ENCODE peak calls at places on chromosomes 6 and 20, in four cellular contexts. F, Y, R and V are unnamed samples.

GRCh38 chr6:110446405-110446804 is 30.0 kb downstream of the SLC22A16 start:
- DNase-seq in R (no peak), F (no peak), Y (no peak), V (no peak)

GRCh38 chr20:45905505-45906079 is 6.4 kb downstream of the PLTP start:
- DNase-seq in R (no peak), F (no peak), Y (peak; percentile 87), V (no peak)

GRCh38 chr20:48478806-48479550 is 348.8 kb downstream of the PREX1 start:
- DNase-seq in R (no peak), F (no peak), Y (no peak), V (no peak)

GRCh38 chr20:56347628-56348305 is 11.0 kb upstream of the FAM210B start:
- DNase-seq in Y (no peak), R (no peak), F (no peak), V (no peak)

GRCh38 chr6:155013457-155013876 is 18.4 kb downstream of the TIAM2 start:
- DNase-seq in F (no peak), Y (no peak), R (no peak), V (no peak)

GRCh38 chr6:107185570-107185969 is 70.3 kb upstream of the BEND3 start:
- DNase-seq in Y (peak; percentile 6), R (no peak), F (no peak), V (no peak)

GRCh38 chr20:17808357-17808756 is 108.6 kb downstream of the BANF2 start:
- DNase-seq in R (no peak), Y (peak; percentile 25), F (peak; percentile 52), V (no peak)

GRCh38 chr6:119612176-119612870 is 262.8 kb upstream of the MAN1A1 start:
- DNase-seq in F (no peak), Y (peak; percentile 18), R (no peak), V (no peak)

GRCh38 chr6:52529311-52529710 is 47.5 kb downstream of the TRAM2 start:
- DNase-seq in Y (no peak), R (no peak), F (no peak), V (no peak)

GRCh38 chr6:109182590-109182989 is 87.3 kb downstream of the CEP57L1 start:
- DNase-seq in R (no peak), F (peak; percentile 15), Y (no peak), V (no peak)

GRCh38 chr20:22932236-22932635 is 102.9 kb upstream of the SSTR4 start:
- DNase-seq in R (no peak), Y (no peak), F (no peak), V (no peak)

GRCh38 chr6:135411339-135411738 is 86.2 kb downstream of the AHI1 start:
- DNase-seq in F (no peak), R (no peak), Y (no peak), V (no peak)
- TF ChIP-seq CTCF in F (no peak), R (no peak), Y (no peak), V (no peak)

DNA sequence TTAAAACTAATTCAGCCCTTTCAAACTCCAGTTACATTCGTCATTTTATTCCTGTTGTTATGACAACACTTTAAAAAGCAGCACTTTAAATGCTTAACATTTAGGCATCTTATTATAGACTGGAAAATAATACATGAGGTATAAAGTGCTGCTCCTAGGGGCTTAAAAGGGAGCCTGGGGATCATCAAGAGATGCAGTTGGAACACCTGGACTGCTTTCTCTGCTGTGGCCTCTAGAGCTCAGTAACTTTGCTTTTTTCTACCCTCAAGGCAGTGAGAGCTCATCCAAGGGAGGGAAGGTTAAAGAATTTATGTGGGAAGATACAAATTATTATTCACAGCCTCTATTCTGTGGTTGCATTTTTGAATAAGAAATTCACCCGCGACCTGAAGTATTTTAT is 46.8 kb downstream of the RIPOR2 start:
- DNase-seq in Y (no peak), F (no peak), R (no peak), V (no peak)
- TF ChIP-seq CTCF in Y (no peak), F (no peak), R (no peak), V (no peak)

DNA sequence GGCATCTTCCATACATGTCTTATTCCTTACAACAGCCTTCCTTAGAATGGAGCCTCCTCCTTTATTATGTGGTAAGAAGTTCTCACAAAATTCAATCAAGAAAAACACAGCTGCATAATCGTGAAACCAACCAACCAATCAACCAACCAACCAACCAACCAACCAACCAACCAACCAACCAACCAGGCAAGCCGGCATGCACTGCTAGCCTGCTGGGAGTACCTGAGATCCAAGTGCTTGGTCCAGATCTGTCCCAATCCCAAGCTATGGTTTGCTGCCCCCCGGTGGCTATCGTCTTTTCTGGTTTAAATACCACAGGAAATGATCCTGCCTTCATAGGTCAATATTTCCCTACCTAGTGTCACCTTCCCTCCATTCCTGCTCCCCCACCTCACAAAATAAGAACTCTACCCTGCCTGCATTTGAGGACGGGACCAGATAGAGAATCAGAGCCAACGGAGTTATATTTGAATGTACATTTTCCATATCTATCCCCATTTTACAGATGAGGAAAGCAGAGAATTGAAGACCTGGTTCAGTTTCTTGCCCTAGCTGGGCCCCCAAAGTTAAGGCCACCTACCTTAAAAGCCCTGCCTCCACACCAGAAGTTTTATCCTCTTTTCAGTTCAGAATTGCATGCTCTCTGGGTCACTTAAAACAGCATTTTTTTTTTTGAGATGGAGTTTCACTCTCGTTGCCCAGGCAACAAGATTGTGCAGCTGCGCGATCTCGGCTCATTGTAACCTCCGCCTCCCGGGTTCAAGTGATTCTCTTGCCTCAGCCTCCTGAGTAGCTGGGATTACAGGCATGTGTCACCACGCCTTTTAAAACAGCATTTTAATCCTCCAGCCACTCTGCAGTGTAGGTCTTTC is 27.1 kb downstream of the RAB44 start:
- DNase-seq in Y (peak; percentile 52), R (no peak), F (peak; percentile 67), V (no peak)
- TF ChIP-seq CTCF in Y (peak; percentile 59), R (no peak), F (peak; percentile 68), V (peak; percentile 49)

DNA sequence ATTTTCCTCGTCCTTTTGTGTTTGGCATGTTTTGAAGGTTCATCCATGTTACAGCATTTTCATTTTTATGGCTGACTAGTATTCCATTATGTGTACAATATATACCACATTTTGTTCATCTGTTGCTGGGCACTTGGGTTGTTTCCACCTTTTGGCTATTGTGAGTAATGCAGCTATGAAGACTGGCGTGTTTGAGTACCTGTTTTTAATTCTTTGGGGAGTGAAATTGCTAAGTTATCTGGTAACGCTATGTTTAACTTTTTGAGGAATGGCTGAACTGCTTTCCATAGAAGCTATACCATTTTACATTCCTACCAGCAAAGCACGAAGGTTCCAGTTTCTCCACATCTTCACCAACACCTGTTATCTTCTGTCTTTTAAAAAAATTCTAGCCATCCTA is 37.0 kb upstream of the MYL9 start:
- DNase-seq in R (no peak), F (peak; percentile 0), Y (no peak), V (no peak)
- TF ChIP-seq CTCF in R (no peak), F (no peak), Y (no peak), V (no peak)